ENCODE peak calls at places on chromosomes 16 and 17, in four cellular contexts. Z is esophagus muscularis mucosa, U is neuronal stem cell, B is endothelial cell of umbilical vein. I is an unnamed sample.

GRCh38 chr17:80777274-80777673 is 214.4 kb upstream of the CHMP6 start:
- DNase-seq in B (no peak), U (no peak), Z (no peak), I (no peak)

GRCh38 chr17:32261521-32261792 is 4.2 kb upstream of the RHBDL3 start:
- DNase-seq in Z (no peak), U (no peak), B (no peak), I (no peak)

GRCh38 chr16:29989111-29989858 is 6.1 kb downstream of the HIRIP3 start:
- DNase-seq in B (no peak), Z (no peak), U (no peak), I (no peak)

GRCh38 chr17:17757944-17758343 is 76.7 kb downstream of the RAI1 start:
- DNase-seq in B (no peak), U (no peak), Z (no peak), I (no peak)

GRCh38 chr16:57304169-57305061 is 19.9 kb upstream of the PLLP start:
- DNase-seq in B (peak; percentile 67), Z (no peak), U (no peak), I (peak; percentile 95)

GRCh38 chr17:55547027-55547670 is 35.9 kb upstream of the SMIM36 start:
- DNase-seq in U (no peak), Z (no peak), B (no peak), I (no peak)

GRCh38 chr16:50213939-50214519 is 52.3 kb upstream of the ADCY7 start:
- DNase-seq in B (peak; percentile 86), U (peak; percentile 54), Z (no peak), I (peak; percentile 69)

GRCh38 chr16:62256406-62256805 is 220.2 kb upstream of the CDH8 start:
- DNase-seq in B (no peak), Z (no peak), U (no peak), I (peak; percentile 6)

DNA sequence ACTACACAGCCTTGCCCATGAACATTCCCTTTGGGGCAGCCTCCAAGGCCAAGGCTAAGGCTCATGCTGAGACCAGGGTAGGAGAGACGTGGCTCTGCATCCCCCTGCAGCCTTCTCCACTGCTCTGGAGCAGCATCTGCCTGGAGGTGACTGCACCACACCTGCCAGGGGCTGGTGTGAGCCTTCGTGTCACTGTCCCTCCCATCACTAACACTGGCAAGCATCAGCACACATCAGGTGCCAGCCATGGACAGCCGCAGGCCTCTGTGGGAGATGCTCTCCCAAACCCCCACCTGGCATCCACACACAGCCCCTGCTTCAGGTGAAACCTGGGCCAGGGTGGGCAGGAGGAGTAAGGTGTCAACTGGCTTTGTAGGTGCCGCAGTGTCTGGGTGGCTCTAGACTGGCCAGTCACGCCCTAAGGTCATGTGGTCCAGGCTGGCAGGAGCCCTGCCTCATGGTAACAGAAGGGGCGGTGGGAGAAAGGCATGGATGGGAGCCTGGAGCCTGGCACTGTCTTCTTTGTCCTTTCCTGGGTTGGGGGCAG is 18.1 kb upstream of the MTSS2 start:
- DNase-seq in U (no peak), Z (no peak), B (no peak), I (no peak)
- H3K4me1 ChIP-seq in U (peaks cover 27% of the 10 kb centered on the region), Z (peaks cover 94% of the 10 kb centered on the region), B (peaks cover 26% of the 10 kb centered on the region), I (no peaks in the 10 kb centered on the region)

GRCh38 chr16:21611546-21612384 is 12.4 kb downstream of the METTL9 start:
- DNase-seq in B (no peak), Z (no peak), U (no peak), I (no peak)
- H3K4me1 ChIP-seq in B (no peaks in the 10 kb centered on the region), Z (peaks cover 56% of the 10 kb centered on the region), U (peaks cover 7% of the 10 kb centered on the region), I (no peaks in the 10 kb centered on the region)

GRCh38 chr16:1456951-1457350 is 12.6 kb upstream of the CCDC154 start:
- DNase-seq in B (no peak), U (no peak), Z (no peak), I (no peak)
- H3K4me1 ChIP-seq in B (no peaks in the 10 kb centered on the region), U (no peaks in the 10 kb centered on the region), Z (no peaks in the 10 kb centered on the region), I (no peaks in the 10 kb centered on the region)

GRCh38 chr17:40106089-40106759 is 5.8 kb upstream of the NR1D1 start:
- DNase-seq in U (no peak), Z (no peak), B (no peak), I (no peak)
- H3K4me1 ChIP-seq in U (peaks cover 58% of the 10 kb centered on the region), Z (peaks cover 100% of the 10 kb centered on the region), B (peaks cover 45% of the 10 kb centered on the region), I (peaks cover 61% of the 10 kb centered on the region)

GRCh38 chr16:83934684-83934977 is 18.4 kb upstream of the OSGIN1 start:
- DNase-seq in B (no peak), U (no peak), Z (no peak), I (no peak)
- H3K4me1 ChIP-seq in B (peaks cover 5% of the 10 kb centered on the region), U (no peaks in the 10 kb centered on the region), Z (peaks cover 3% of the 10 kb centered on the region), I (peaks cover 8% of the 10 kb centered on the region)

I was measured in Caco-2.